ENCODE peak calls at places on chromosomes 13 and 19, in six cellular contexts. F, T, U, D, Z and H are unnamed samples.

GRCh38 chr13:76654263-76654662 is 231.9 kb downstream of the KCTD12 start:
- DNase-seq in F (no peak), T (no peak), U (no peak), D (no peak), Z (no peak), H (no peak)

GRCh38 chr19:37505958-37506386 is 767 bp upstream of the ZNF793 start:
- DNase-seq in F (no peak), T (no peak), U (no peak), D (no peak), Z (no peak), H (no peak)

GRCh38 chr19:2477732-2478191 is 1.8 kb downstream of the GADD45B start:
- DNase-seq in F (peak; percentile 59), T (peak; percentile 68), U (no peak), D (peak; percentile 41), Z (peak; percentile 59), H (no peak)

GRCh38 chr19:7989071-7989575 is 16.3 kb downstream of the ELAVL1 start:
- DNase-seq in F (no peak), T (no peak), U (no peak), D (peak; percentile 49), Z (no peak), H (no peak)

GRCh38 chr19:10256551-10256950 is 4.5 kb downstream of the MRPL4 start:
- DNase-seq in F (no peak), T (no peak), U (no peak), D (no peak), Z (no peak), H (no peak)

GRCh38 chr13:35512271-35512920 is 35.9 kb upstream of the MAB21L1 start:
- DNase-seq in F (peak; percentile 97), T (peak; percentile 9), U (no peak), D (no peak), Z (peak; percentile 31), H (no peak)

GRCh38 chr19:16034180-16034579 is 42.1 kb upstream of the TPM4 start:
- DNase-seq in F (no peak), T (no peak), U (no peak), D (no peak), Z (no peak), H (no peak)

GRCh38 chr19:49488046-49488862 is 846 bp downstream of the RPL13A start:
- DNase-seq in F (no peak), T (no peak), U (no peak), D (no peak), Z (no peak), H (no peak)

GRCh38 chr19:44644391-44645016 is 794 bp downstream of the PVR start:
- DNase-seq in F (no peak), T (peak; percentile 62), U (no peak), D (peak; percentile 36), Z (no peak), H (peak; percentile 59)

GRCh38 chr19:18856385-18857126 is 24.8 kb downstream of the UPF1 start:
- DNase-seq in F (peak; percentile 58), T (no peak), U (no peak), D (no peak), Z (no peak), H (no peak)

GRCh38 chr13:58611117-58611516 is 979.6 kb downstream of the PCDH17 start:
- DNase-seq in F (no peak), T (no peak), U (no peak), D (no peak), Z (no peak), H (no peak)

GRCh38 chr19:44808463-44809371 is at the start of gene BCAM:
- DNase-seq in F (peak; percentile 85), T (peak; percentile 73), U (no peak), D (peak; percentile 69), Z (peak; percentile 86), H (peak; percentile 86)

GRCh38 chr13:101473458-101473857 is 21.0 kb downstream of the ITGBL1 start:
- DNase-seq in F (peak; percentile 67), T (peak; percentile 45), U (no peak), D (no peak), Z (no peak), H (no peak)

GRCh38 chr13:24746618-24747247 is 17.2 kb upstream of the RNF17 start:
- DNase-seq in F (peak; percentile 38), T (peak; percentile 37), U (no peak), D (no peak), Z (no peak), H (no peak)

GRCh38 chr19:39408392-39409206 is 2.0 kb downstream of the ZFP36 start:
- DNase-seq in F (peak; percentile 67), T (peak; percentile 77), U (no peak), D (no peak), Z (peak; percentile 70), H (no peak)

GRCh38 chr19:24177686-24178085 is 90.7 kb downstream of the ZNF254 start:
- DNase-seq in F (no peak), T (no peak), U (no peak), D (no peak), Z (no peak), H (no peak)

GRCh38 chr19:58491393-58491792 is 15.2 kb downstream of the ZNF446 start:
- DNase-seq in F (no peak), T (no peak), U (no peak), D (no peak), Z (no peak), H (no peak)

GRCh38 chr19:30649934-30650614 is 277.9 kb downstream of the ZNF536 start:
- DNase-seq in F (peak; percentile 63), T (peak; percentile 41), U (no peak), D (no peak), Z (no peak), H (no peak)

GRCh38 chr19:13057147-13057572 is 45.5 kb downstream of the LYL1 start:
- DNase-seq in F (no peak), T (peak; percentile 38), U (no peak), D (no peak), Z (no peak), H (no peak)

GRCh38 chr13:43880451-43880850 is 747 bp downstream of the LACC1 start:
- DNase-seq in F (no peak), T (peak; percentile 42), U (no peak), D (no peak), Z (no peak), H (no peak)

GRCh38 chr13:43880930-43881329 is 1.2 kb downstream of the LACC1 start:
- DNase-seq in F (peak; percentile 27), T (no peak), U (no peak), D (no peak), Z (no peak), H (no peak)

GRCh38 chr13:43879323-43880181 is at the start of the genes CCDC122 and LACC1:
- DNase-seq in F (peak; percentile 89), T (peak; percentile 92), U (peak; percentile 58), D (peak; percentile 85), Z (peak; percentile 90), H (peak; percentile 90)

GRCh38 chr13:43877788-43878187 is 1.8 kb downstream of the CCDC122 start:
- DNase-seq in F (no peak), T (peak; percentile 30), U (no peak), D (no peak), Z (no peak), H (no peak)

DNA sequence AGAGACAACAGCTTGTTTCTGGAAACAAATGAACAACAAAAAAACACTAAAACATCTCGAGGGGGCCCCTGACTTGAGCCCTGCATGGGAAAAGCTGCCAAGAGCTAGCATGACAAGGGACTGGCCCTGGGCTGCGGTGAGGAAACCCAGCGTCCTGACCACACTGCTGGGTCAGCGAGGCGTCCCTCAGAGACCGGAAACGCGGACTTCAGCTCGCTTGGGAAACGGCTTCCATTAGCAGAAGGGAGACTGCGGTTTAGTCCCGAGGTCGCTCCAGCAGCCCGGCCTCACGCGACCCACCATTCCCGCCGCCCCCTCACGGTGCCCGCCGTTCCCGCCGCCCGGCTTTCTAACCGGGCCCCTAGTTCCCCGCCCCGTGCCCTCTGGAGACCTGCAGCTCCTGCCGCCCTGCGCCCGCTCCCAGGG is 630 bp downstream of the CCDC122 start:
- DNase-seq in F (peak; percentile 81), T (peak; percentile 99), U (peak; percentile 26), D (peak; percentile 78), Z (peak; percentile 88), H (peak; percentile 61)
- H3K4me1 ChIP-seq in F (peaks cover 6% of the 10 kb centered on the region), T (peaks cover 8% of the 10 kb centered on the region), U (no peaks in the 10 kb centered on the region), D (no peaks in the 10 kb centered on the region), Z (no peaks in the 10 kb centered on the region), H (peaks cover 5% of the 10 kb centered on the region)

GRCh38 chr19:5485286-5485636 is 30.0 kb downstream of the ZNRF4 start:
- DNase-seq in F (no peak), T (no peak), U (no peak), D (no peak), Z (no peak), H (no peak)
- H3K4me1 ChIP-seq in F (peaks cover 7% of the 10 kb centered on the region), T (no peaks in the 10 kb centered on the region), U (no peaks in the 10 kb centered on the region), D (no peaks in the 10 kb centered on the region), Z (no peaks in the 10 kb centered on the region), H (peaks cover 9% of the 10 kb centered on the region)

GRCh38 chr19:42369433-42370067 is 20.5 kb downstream of the CNFN start:
- DNase-seq in F (no peak), T (no peak), U (no peak), D (no peak), Z (no peak), H (no peak)

GRCh38 chr19:42368765-42369164 is 21.3 kb downstream of the CNFN start:
- DNase-seq in F (no peak), T (no peak), U (no peak), D (no peak), Z (no peak), H (no peak)

GRCh38 chr19:42367929-42368328 is 22.2 kb downstream of the CNFN start:
- DNase-seq in F (no peak), T (no peak), U (no peak), D (no peak), Z (no peak), H (no peak)

GRCh38 chr19:42368360-42368759 is 21.7 kb downstream of the CNFN start:
- DNase-seq in F (no peak), T (no peak), U (no peak), D (no peak), Z (no peak), H (no peak)

DNA sequence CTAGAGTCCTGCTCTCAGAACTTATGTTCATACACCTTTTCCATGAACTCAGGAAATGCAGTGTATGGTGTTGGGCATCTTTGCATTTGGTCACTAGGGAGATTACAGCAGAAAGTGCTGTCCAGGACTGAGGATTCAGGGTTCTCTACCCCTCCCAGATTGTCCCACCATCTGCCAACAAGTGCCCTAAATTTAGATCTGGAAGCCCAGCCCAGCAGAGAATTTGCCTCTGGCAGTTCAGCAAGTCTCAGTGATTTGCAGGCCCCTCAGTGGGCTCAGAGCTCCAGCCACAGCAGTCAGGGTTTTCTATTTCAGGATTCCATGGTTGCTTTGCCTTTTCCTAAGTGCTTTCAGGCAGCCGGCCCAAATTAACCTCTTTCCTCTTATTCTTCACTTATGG is 23.4 kb downstream of the CNFN start:
- DNase-seq in F (no peak), T (no peak), U (no peak), D (no peak), Z (no peak), H (no peak)
- H3K4me1 ChIP-seq in F (peaks cover 21% of the 10 kb centered on the region), T (peaks cover 8% of the 10 kb centered on the region), U (no peaks in the 10 kb centered on the region), D (no peaks in the 10 kb centered on the region), Z (peaks cover 20% of the 10 kb centered on the region), H (no peaks in the 10 kb centered on the region)

GRCh38 chr19:33290082-33290815 is 12.1 kb downstream of the CEBPA start:
- DNase-seq in F (no peak), T (no peak), U (no peak), D (no peak), Z (peak; percentile 28), H (no peak)
- H3K4me1 ChIP-seq in F (peaks cover 12% of the 10 kb centered on the region), T (peaks cover 30% of the 10 kb centered on the region), U (peaks cover 7% of the 10 kb centered on the region), D (no peaks in the 10 kb centered on the region), Z (peaks cover 18% of the 10 kb centered on the region), H (peaks cover 65% of the 10 kb centered on the region)

DNA sequence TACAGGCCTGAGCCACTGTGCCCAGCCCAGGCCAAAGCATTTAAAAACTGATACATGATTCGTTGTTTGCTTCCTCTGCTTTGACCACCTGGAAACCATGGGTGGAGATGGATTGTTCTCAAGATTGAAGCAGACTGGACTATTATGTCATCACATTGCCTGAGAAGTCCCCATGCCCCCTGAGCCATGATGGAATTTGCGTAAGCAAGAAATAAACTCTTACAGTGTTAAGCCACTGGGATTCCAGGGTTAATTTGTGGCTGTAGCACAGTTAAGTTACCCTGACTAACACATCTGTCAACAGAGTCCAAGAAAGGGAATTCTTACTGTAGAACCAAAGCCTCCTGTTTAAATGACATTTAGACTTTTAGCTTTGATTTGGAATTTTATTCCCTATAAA is 19.4 kb upstream of the DHRS12 start:
- DNase-seq in F (peak; percentile 25), T (no peak), U (no peak), D (no peak), Z (no peak), H (no peak)
- H3K4me1 ChIP-seq in F (peaks cover 9% of the 10 kb centered on the region), T (peaks cover 2% of the 10 kb centered on the region), U (peaks cover 4% of the 10 kb centered on the region), D (peaks cover 6% of the 10 kb centered on the region), Z (peaks cover 14% of the 10 kb centered on the region), H (no peaks in the 10 kb centered on the region)